ENCODE peak calls at places on chromosomes 7 and 10, in eight cellular contexts. G, A, S, X, J, C, H and F are unnamed samples. For H3K36me3, the result is how much of the 10 kb centered on the place peaks cover.

GRCh38 chr10:131420867-131421266 is 109.3 kb upstream of the TCERG1L start:
- ATAC-seq in A (no peak), G (peak), X (no peak), J (no peak), S (no peak), H (no peak), C (no peak), F (no peak)

GRCh38 chr10:104045151-104046089 is 40.3 kb downstream of the COL17A1 start:
- ATAC-seq in J (peak), H (peak), S (peak), X (peak), G (no peak), A (peak), C (peak), F (peak)

GRCh38 chr7:83486957-83487356 is 162.0 kb downstream of the SEMA3E start:
- ATAC-seq in A (no peak), J (no peak), X (peak), G (no peak), C (no peak), S (no peak), H (no peak), F (no peak)

GRCh38 chr10:26480909-26481703 is 43.0 kb downstream of the APBB1IP start:
- ATAC-seq in X (peak), S (no peak), C (no peak), J (no peak), G (peak), A (no peak), H (no peak), F (no peak)

GRCh38 chr7:98423043-98423442 is 22.2 kb upstream of the BAIAP2L1 start:
- ATAC-seq in S (no peak), C (peak), A (no peak), G (no peak), X (peak), H (no peak), J (no peak), F (no peak)

GRCh38 chr10:106136175-106136574 is 1028.3 kb downstream of the SORCS1 start:
- ATAC-seq in C (no peak), G (no peak), X (no peak), H (no peak), S (no peak), J (no peak), A (no peak), F (no peak)

GRCh38 chr7:113831509-113831908 is 87.3 kb downstream of the PPP1R3A start:
- ATAC-seq in G (no peak), S (no peak), X (no peak), J (no peak), C (no peak), A (no peak), H (no peak), F (no peak)

GRCh38 chr10:77493851-77494788 is 143.5 kb downstream of the KCNMA1 start:
- ATAC-seq in C (peak), A (peak), X (peak), H (peak), J (peak), G (no peak), S (peak), F (no peak)

GRCh38 chr7:17086403-17086802 is 204.6 kb upstream of the AGR3 start:
- ATAC-seq in H (no peak), G (no peak), S (no peak), A (no peak), J (peak), X (no peak), C (no peak), F (no peak)

GRCh38 chr10:5291501-5292195 is 73.1 kb upstream of the UCN3 start:
- ATAC-seq in J (no peak), H (no peak), G (peak), A (peak), S (no peak), X (peak), C (peak), F (peak)

GRCh38 chr7:90726623-90727022 is 130.5 kb downstream of the CDK14 start:
- ATAC-seq in C (no peak), G (no peak), S (no peak), X (peak), A (no peak), J (no peak), H (peak), F (no peak)

GRCh38 chr7:90723866-90724265 is 127.7 kb downstream of the CDK14 start:
- ATAC-seq in X (peak), S (no peak), A (no peak), H (no peak), C (no peak), J (no peak), G (no peak), F (no peak)

GRCh38 chr7:90726120-90726519 is 130.0 kb downstream of the CDK14 start:
- ATAC-seq in G (no peak), H (no peak), J (no peak), S (no peak), C (no peak), A (no peak), X (peak), F (no peak)

GRCh38 chr7:90728568-90728967 is 132.4 kb downstream of the CDK14 start:
- ATAC-seq in X (peak), C (no peak), J (no peak), A (no peak), H (no peak), G (no peak), S (no peak), F (no peak)

DNA sequence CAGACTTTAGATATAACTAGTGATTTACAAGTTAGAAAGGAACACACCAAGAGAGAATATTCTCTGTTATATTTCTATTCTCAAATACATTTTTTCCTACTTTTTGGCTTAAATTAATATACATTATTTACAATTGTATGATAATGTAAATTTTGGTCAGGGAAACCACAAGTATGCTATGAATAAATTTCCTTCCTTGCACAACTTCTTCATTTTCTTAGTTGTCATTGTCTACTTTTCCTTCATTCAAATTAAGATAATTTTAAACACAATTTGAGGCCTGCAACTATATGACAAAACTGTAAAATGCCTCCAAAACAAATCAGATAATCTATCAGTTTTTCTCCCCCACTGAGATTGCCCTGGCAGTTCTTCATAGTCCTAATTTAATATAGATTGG is 131.3 kb downstream of the CDK14 start:
- ATAC-seq in X (no peak), S (no peak), J (no peak), H (no peak), C (no peak), A (no peak), G (no peak), F (no peak)
- H3K4me3 ChIP-seq in X (no peak), S (no peak), J (no peak), H (no peak), C (no peak), A (no peak), G (no peak), F (no peak)

DNA sequence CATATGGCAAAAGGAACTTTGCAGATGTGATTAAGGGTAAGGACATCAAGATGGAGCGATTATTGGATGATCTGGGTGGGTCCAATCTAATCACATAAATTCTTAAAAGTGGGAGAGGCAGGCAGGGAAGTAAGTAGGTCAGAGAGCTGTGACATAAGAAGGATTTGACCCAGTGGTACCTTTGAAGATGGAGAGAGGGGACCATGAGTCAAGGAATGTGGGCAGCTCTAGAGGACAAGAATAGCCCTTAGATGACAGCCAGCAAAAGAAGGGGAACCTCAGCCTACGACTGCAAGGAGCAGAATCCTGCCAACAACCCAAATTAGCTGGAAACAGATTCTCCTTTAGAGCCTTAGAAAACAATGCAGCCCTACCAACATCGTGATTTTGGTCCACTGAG is 34.5 kb downstream of the LAMB1 start:
- ATAC-seq in S (no peak), X (no peak), G (no peak), J (no peak), C (no peak), H (no peak), A (no peak), F (no peak)
- H3K36me3 ChIP-seq in S (under half), X (under half), G (under half), J (under half), C (under half), H (under half), A (under half), F (under half)

GRCh38 chr10:34526186-34526585 is 288.9 kb downstream of the PARD3 start:
- ATAC-seq in C (no peak), S (peak), J (no peak), H (no peak), A (peak), X (no peak), G (no peak), F (no peak)

GRCh38 chr10:34530778-34531177 is 284.3 kb downstream of the PARD3 start:
- ATAC-seq in X (no peak), G (no peak), A (no peak), C (no peak), J (peak), S (no peak), H (no peak), F (no peak)

GRCh38 chr10:34524369-34525091 is 290.6 kb downstream of the PARD3 start:
- ATAC-seq in X (peak), G (no peak), J (no peak), A (no peak), S (no peak), C (no peak), H (no peak), F (no peak)

GRCh38 chr10:34526758-34527730 is 288.1 kb downstream of the PARD3 start:
- ATAC-seq in S (peak), J (no peak), A (peak), H (peak), X (peak), G (no peak), C (no peak), F (no peak)

DNA sequence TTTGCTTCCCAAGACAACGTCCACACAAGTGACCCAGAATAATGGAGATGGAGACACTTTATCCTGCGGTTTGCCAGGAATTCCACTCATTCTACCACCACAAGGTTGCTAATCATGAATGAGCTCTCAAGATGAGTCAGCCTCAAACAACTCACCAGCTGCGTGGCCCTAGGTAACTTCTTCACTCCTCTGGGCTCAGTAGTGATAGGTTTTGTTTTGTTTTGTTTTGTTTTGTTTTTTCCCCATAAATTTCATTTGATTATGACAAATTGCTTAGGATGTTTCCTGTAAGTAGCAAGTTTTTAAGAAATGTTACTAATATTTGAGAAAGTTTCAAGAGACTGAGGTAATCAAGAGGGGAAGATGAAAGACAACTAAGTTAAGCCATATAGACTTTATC is 286.8 kb downstream of the PARD3 start:
- ATAC-seq in H (peak), G (peak), S (peak), J (peak), A (peak), C (no peak), X (peak), F (no peak)
- TF ChIP-seq POLR2AphosphoS5 in H (no peak), G (no peak), S (no peak), J (no peak), A (no peak), C (no peak), X (no peak), F (no peak)

GRCh38 chr10:11609052-11609451 is 2.4 kb downstream of the USP6NL start:
- ATAC-seq in G (no peak), C (peak), A (no peak), J (no peak), H (no peak), X (peak), S (no peak), F (no peak)

GRCh38 chr10:11610151-11610854 is 1.1 kb downstream of the USP6NL start:
- ATAC-seq in X (no peak), J (no peak), C (no peak), A (no peak), S (no peak), H (no peak), G (no peak), F (no peak)

GRCh38 chr10:11605807-11606408 is 5.5 kb downstream of the USP6NL start:
- ATAC-seq in J (no peak), H (no peak), C (no peak), X (no peak), S (no peak), A (no peak), G (no peak), F (no peak)

GRCh38 chr10:11609492-11610093 is 1.9 kb downstream of the USP6NL start:
- ATAC-seq in H (no peak), A (no peak), X (peak), J (no peak), G (no peak), S (no peak), C (no peak), F (no peak)

GRCh38 chr10:11608159-11608966 is 3.1 kb downstream of the USP6NL start:
- ATAC-seq in A (no peak), C (peak), J (no peak), G (no peak), X (peak), H (no peak), S (no peak), F (no peak)
- H3K4me3 ChIP-seq in A (no peak), C (peak), J (peak), G (no peak), X (peak), H (no peak), S (no peak), F (no peak)

GRCh38 chr7:44881066-44881600 is 4.2 kb downstream of the PURB start:
- ATAC-seq in A (no peak), J (no peak), S (no peak), C (no peak), H (no peak), G (no peak), X (no peak), F (no peak)

GRCh38 chr7:44882899-44883298 is 2.4 kb downstream of the PURB start:
- ATAC-seq in A (no peak), G (no peak), J (no peak), X (no peak), C (no peak), H (no peak), S (no peak), F (no peak)

GRCh38 chr7:44881610-44882009 is 3.7 kb downstream of the PURB start:
- ATAC-seq in H (no peak), J (no peak), C (no peak), G (no peak), X (peak), S (no peak), A (no peak), F (no peak)

GRCh38 chr7:44883961-44884360 is 1.4 kb downstream of the PURB start:
- ATAC-seq in H (no peak), A (no peak), J (no peak), G (no peak), C (no peak), X (no peak), S (no peak), F (no peak)

GRCh38 chr7:44880317-44881018 is 4.9 kb downstream of the PURB start:
- ATAC-seq in G (no peak), X (no peak), C (peak), A (no peak), S (no peak), H (no peak), J (no peak), F (no peak)
- H3K36me3 ChIP-seq in G (under half), X (under half), C (half or more), A (under half), S (under half), H (under half), J (under half), F (under half)

GRCh38 chr7:108418941-108419340 is 37.3 kb downstream of the NRCAM start:
- ATAC-seq in C (peak), H (no peak), X (no peak), G (no peak), A (no peak), S (no peak), J (no peak), F (no peak)

GRCh38 chr7:108419961-108420360 is 36.3 kb downstream of the NRCAM start:
- ATAC-seq in X (no peak), J (no peak), A (no peak), C (no peak), S (no peak), G (no peak), H (no peak), F (no peak)

GRCh38 chr7:108421720-108422331 is 34.4 kb downstream of the NRCAM start:
- ATAC-seq in C (no peak), G (no peak), H (no peak), X (no peak), A (no peak), S (no peak), J (no peak), F (no peak)

GRCh38 chr7:108417926-108418325 is 38.3 kb downstream of the NRCAM start:
- ATAC-seq in C (no peak), G (no peak), S (no peak), A (no peak), X (no peak), H (no peak), J (no peak), F (no peak)

DNA sequence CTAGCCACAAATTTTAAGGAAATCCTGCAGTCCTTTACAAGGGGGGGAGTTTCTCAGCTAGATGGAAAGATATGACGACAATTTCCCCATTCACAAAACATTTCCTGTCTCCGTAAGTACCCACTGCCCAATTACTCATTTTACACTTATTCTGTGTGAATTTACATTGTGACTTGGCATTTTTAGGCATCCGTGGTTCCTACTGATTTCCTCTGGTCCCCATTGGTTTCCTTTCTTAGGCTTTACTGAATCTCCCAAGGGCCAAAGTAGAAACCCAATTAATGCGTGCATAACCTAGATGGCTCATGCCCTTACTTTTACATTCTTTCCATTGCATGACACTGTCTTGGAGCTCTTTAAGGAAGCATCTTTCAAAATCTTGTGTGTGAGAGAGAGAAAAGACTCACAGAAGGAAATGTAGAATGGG is 35.7 kb downstream of the NRCAM start:
- ATAC-seq in G (no peak), H (no peak), X (no peak), A (no peak), S (no peak), C (no peak), J (no peak), F (no peak)
- TF ChIP-seq POLR2AphosphoS5 in G (no peak), H (no peak), X (no peak), A (no peak), S (no peak), C (no peak), J (no peak), F (no peak)

GRCh38 chr7:2518737-2519118 is 846 bp upstream of the LFNG start:
- ATAC-seq in J (no peak), H (peak), S (no peak), A (no peak), G (no peak), X (no peak), C (no peak), F (no peak)
- H3K4me3 ChIP-seq in J (no peak), H (peak), S (peak), A (peak), G (peak), X (peak), C (no peak), F (no peak)